ENCODE peak calls at places on chromosomes 16 and 17, in nine cellular contexts. K is sigmoid colon; S is gastrocnemius medialis; N is endodermal cell; Y is lung; V is CD8-positive, alpha-beta T cell; D is adrenal gland; M is A549; R is IMR-90. O is an unnamed sample. For H3K4me1, the result is how much of the 10 kb centered on the place peaks cover.

GRCh38 chr17:80586464-80587228 is 42.0 kb downstream of the RPTOR start:
- DNase-seq in N (no peak), V (no peak), Y (no peak), M (no peak), K (no peak), S (peak), R (peak), D (peak), O (no peak)

GRCh38 chr16:24838554-24839266 is 7.1 kb upstream of the SLC5A11 start:
- DNase-seq in S (no peak), Y (no peak), K (no peak), V (no peak), R (peak), D (peak), N (peak), M (peak), O (no peak)

GRCh38 chr17:5000237-5000639 is 2.5 kb downstream of the KIF1C start:
- DNase-seq in V (no peak), R (no peak), M (no peak), D (peak), Y (peak), N (no peak), K (peak), S (peak), O (peak)

GRCh38 chr16:81232740-81233367 is 5.6 kb upstream of the BCO1 start:
- DNase-seq in N (no peak), V (no peak), Y (no peak), D (no peak), M (no peak), S (no peak), R (no peak), K (no peak), O (no peak)

GRCh38 chr16:87417511-87417910 is 25.4 kb downstream of the MAP1LC3B start:
- DNase-seq in M (no peak), S (no peak), K (peak), Y (no peak), D (no peak), N (no peak), R (no peak), V (no peak), O (peak)

GRCh38 chr17:32875904-32876413 is 965 bp downstream of the MYO1D start:
- DNase-seq in R (peak), M (no peak), V (no peak), N (no peak), S (no peak), Y (no peak), D (no peak), K (no peak), O (no peak)

GRCh38 chr17:78237403-78238012 is 6.1 kb downstream of the TMEM235 start:
- DNase-seq in K (no peak), Y (no peak), M (no peak), R (no peak), D (peak), N (peak), S (no peak), V (no peak), O (no peak)

GRCh38 chr17:36920032-36921000 is 17.0 kb upstream of the LHX1 start:
- DNase-seq in S (no peak), V (no peak), K (no peak), Y (no peak), N (peak), M (peak), R (peak), D (no peak), O (no peak)

GRCh38 chr16:24253192-24253591 is 2.9 kb upstream of the CACNG3 start:
- DNase-seq in K (no peak), R (peak), S (no peak), D (peak), N (peak), V (peak), Y (no peak), M (peak), O (no peak)

GRCh38 chr17:61799812-61800484 is 63.4 kb downstream of the BRIP1 start:
- DNase-seq in Y (no peak), N (no peak), V (no peak), R (no peak), S (no peak), D (no peak), K (no peak), M (no peak), O (no peak)

GRCh38 chr17:61794792-61795191 is 68.5 kb downstream of the BRIP1 start:
- DNase-seq in M (no peak), K (no peak), R (no peak), Y (no peak), S (no peak), N (no peak), V (no peak), D (no peak), O (no peak)

GRCh38 chr17:61795546-61795945 is 67.8 kb downstream of the BRIP1 start:
- DNase-seq in Y (no peak), D (no peak), V (no peak), K (no peak), R (no peak), M (no peak), N (no peak), S (no peak), O (no peak)

GRCh38 chr17:61794242-61794641 is 69.1 kb downstream of the BRIP1 start:
- DNase-seq in N (no peak), V (no peak), K (no peak), D (no peak), R (no peak), M (no peak), Y (no peak), S (no peak), O (no peak)

GRCh38 chr17:61797283-61797682 is 66.0 kb downstream of the BRIP1 start:
- DNase-seq in V (no peak), N (no peak), Y (no peak), R (no peak), S (no peak), D (no peak), K (no peak), M (no peak), O (no peak)
- TF ChIP-seq CTCF in V (no peak), N (no peak), Y (no peak), R (no peak), S (no peak), D (no peak), K (no peak), M (no peak), O (no peak)

DNA sequence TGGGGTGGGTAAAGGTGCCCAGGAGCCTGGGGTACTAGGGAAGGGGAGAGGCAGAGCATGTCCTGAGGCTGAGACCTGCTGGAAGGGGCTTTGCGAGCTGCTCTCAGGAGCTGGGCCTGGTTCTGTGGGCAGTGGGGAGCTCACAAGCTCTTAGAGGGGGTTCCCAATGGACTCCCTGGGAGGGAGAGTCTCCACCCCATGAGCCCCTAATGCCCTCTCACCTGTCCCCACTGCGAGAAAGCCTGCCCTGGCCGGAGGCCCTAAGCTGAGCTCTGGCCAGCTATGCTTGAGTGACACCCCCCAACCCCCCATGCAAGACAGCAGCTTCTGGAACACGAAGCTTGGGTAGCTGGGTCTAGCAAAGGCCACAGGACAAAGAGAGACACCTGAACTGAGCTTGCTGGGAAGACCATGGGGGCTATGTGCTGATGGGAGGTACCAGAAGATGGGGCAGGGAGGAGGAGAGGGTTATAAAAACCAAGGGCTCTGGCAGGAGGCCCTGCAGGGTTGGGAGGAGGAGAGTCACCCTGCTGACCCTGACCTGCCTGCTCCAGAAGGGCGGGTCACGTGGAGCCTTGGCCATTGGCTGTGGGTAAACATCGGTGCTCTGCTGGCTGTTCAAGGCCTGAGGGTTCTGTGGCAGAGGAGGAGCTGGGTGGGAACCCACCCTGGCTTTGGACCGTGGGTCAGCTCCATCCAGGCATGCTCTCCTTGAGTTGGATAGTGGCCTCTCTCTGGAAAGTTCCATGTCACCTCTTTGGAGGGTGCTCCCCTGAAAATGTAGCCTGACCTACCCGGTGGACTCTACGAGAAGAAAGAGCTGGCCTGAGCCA is 106.7 kb downstream of the RAB11FIP4 start:
- DNase-seq in R (no peak), D (no peak), V (no peak), S (no peak), K (no peak), M (no peak), N (no peak), Y (no peak), O (no peak)
- H3K4me1 ChIP-seq in R (under half), D (under half), V (half or more), S (under half), K (under half), M (under half), N (under half), Y (under half), O (under half)

GRCh38 chr16:85557083-85557975 is 55.8 kb upstream of the GSE1 start:
- DNase-seq in M (peak), V (no peak), Y (no peak), N (peak), D (no peak), R (no peak), K (no peak), S (peak), O (no peak)
- TF ChIP-seq CTCF in M (peak), V (no peak), Y (no peak), N (peak), D (peak), R (peak), K (no peak), S (no peak), O (no peak)

GRCh38 chr17:41523225-41523593 is 4.5 kb upstream of the KRT15 start:
- DNase-seq in K (no peak), V (no peak), R (no peak), M (no peak), N (no peak), D (no peak), Y (no peak), S (no peak), O (no peak)

GRCh38 chr17:41520821-41521521 is 2.3 kb upstream of the KRT15 start:
- DNase-seq in M (no peak), Y (no peak), V (no peak), K (no peak), D (no peak), S (no peak), R (no peak), N (no peak), O (no peak)

GRCh38 chr17:41522301-41523224 is 3.9 kb upstream of the KRT15 start:
- DNase-seq in Y (no peak), D (no peak), M (no peak), K (no peak), N (no peak), S (no peak), V (no peak), R (no peak), O (no peak)

GRCh38 chr17:41519501-41520224 is 973 bp upstream of the KRT15 start:
- DNase-seq in M (no peak), D (no peak), V (no peak), K (no peak), N (no peak), Y (peak), R (no peak), S (no peak), O (no peak)

DNA sequence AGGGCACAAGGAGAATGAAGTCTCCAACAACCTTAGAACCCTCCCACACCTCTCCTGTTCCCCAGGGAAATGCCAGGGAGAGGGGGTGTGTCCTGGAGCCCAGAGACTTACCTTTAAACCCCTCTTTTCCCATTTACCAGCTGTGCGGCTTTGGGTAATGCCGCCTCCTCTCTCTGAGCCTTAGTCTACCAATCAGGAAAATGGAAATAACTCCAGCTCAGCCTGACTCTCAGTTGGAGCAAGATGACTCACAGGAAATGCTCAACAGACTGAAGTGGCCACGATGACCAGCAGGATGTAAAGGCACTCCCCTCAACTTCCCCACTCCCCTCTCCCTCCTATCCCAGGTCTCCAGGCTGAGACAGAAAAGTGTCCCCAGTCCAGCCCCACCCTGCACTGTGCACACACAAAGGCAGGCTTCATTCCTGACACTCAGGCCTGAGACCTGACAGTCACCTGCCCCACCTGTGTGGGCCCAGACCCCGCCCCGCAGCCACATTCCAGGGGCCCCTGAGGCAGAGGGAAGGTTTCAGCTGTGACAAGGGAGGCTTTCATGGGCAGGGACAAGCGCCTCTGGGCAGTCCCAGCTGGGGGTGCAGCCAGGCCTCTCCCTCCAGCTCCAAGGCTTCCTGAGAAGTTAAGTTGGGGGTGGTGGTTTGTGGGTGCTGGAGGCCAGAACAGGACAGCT is 3.0 kb upstream of the KRT15 start:
- DNase-seq in V (no peak), K (no peak), S (no peak), N (peak), M (peak), Y (peak), D (no peak), R (peak), O (no peak)
- H3K4me1 ChIP-seq in V (under half), K (under half), S (under half), N (under half), M (under half), Y (under half), D (under half), R (under half), O (under half)

DNA sequence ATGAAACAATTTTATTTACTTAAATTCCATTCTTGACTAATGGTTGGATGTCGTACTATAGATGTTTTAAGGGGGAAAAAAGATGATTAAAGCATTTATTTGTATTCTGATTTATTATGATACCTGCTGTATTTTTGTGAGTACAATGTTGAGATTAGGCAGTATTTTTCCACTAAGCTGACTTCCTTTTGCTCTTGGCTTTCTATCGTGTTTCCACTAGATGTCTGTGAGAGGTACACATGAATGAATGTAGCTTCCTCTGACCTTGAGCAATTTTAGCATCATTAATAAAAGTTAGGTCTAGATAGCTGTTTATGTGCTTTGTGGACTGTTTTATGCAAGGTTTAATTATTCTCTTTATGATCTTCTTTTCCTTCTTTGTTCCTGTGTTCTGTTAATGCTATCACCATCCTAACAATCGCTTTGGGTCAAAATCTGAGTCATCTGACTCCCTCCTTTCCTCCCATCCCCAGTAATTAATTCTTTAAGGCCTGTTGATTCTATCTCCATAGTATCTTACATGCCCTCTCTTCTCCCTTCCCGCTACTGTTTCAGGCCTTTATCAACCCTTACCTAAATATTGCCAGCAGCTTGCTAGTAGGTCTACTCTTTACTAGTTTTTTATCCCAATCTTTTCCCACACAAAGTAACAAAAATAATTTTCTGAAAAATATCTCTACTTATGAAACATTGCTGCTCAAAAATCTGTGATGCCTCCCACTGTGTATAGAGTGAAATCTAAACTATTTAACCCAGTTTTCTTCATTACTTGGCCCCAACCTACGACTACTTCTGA is 76.0 kb downstream of the VMP1 start:
- DNase-seq in N (no peak), K (no peak), V (no peak), D (no peak), Y (no peak), M (peak), S (no peak), R (peak), O (no peak)
- TF ChIP-seq CTCF in N (no peak), K (no peak), V (no peak), D (no peak), Y (no peak), M (no peak), S (no peak), R (no peak), O (no peak)

GRCh38 chr17:10071141-10071540 is 127.3 kb downstream of the GAS7 start:
- DNase-seq in K (peak), V (no peak), D (no peak), R (no peak), N (no peak), S (no peak), Y (no peak), M (no peak), O (no peak)
- H3K4me1 ChIP-seq in K (under half), V (under half), D (under half), R (under half), N (under half), S (under half), Y (under half), M (under half), O (under half)

GRCh38 chr16:55513616-55514015 is 4.7 kb downstream of the LPCAT2 start:
- DNase-seq in S (no peak), D (no peak), R (no peak), M (no peak), K (no peak), N (no peak), V (no peak), Y (no peak), O (no peak)
- TF ChIP-seq CTCF in S (no peak), D (no peak), R (no peak), M (no peak), K (no peak), N (peak), V (no peak), Y (no peak), O (no peak)